ENCODE peak calls at places on chromosomes 12 and 14, in eight cellular contexts. One of them, this sample, is unnamed.
A peak's percentile ranks its signal among the peaks of the same experiment; 100 is the strongest.

GRCh38 chr14:97077253-97077653 is 280.1 kb downstream of the VRK1 start:
- DNase-seq in endodermal cell: no peak
- DNase-seq in ascending aorta: peak; percentile 23
- DNase-seq in keratinocyte: no peak
- DNase-seq in heart left ventricle: peak; percentile 45
- DNase-seq in PC-9: peak; percentile 35
- DNase-seq in CD8-positive, alpha-beta T cell: peak; percentile 7
- DNase-seq in lower lobe of right lung: peak; percentile 47
- DNase-seq in this sample: no peak

GRCh38 chr14:96445844-96446710 is 54.1 kb downstream of the AK7 start:
- DNase-seq in CD8-positive, alpha-beta T cell: no peak
- DNase-seq in PC-9: no peak
- DNase-seq in endodermal cell: no peak
- DNase-seq in keratinocyte: no peak
- DNase-seq in lower lobe of right lung: no peak
- DNase-seq in heart left ventricle: no peak
- DNase-seq in ascending aorta: no peak
- DNase-seq in this sample: no peak

GRCh38 chr14:96634896-96635295 is 132.7 kb downstream of the PAPOLA start:
- DNase-seq in endodermal cell: no peak
- DNase-seq in heart left ventricle: no peak
- DNase-seq in ascending aorta: no peak
- DNase-seq in PC-9: no peak
- DNase-seq in keratinocyte: no peak
- DNase-seq in lower lobe of right lung: no peak
- DNase-seq in CD8-positive, alpha-beta T cell: no peak
- DNase-seq in this sample: no peak

GRCh38 chr14:50954811-50955372 is 10.6 kb upstream of the PYGL start:
- DNase-seq in keratinocyte: no peak
- DNase-seq in PC-9: peak; percentile 52
- DNase-seq in lower lobe of right lung: no peak
- DNase-seq in heart left ventricle: no peak
- DNase-seq in CD8-positive, alpha-beta T cell: no peak
- DNase-seq in endodermal cell: no peak
- DNase-seq in ascending aorta: no peak
- DNase-seq in this sample: no peak

GRCh38 chr12:131280426-131280825 is 326.7 kb downstream of the ADGRD1 start:
- DNase-seq in keratinocyte: no peak
- DNase-seq in ascending aorta: no peak
- DNase-seq in PC-9: no peak
- DNase-seq in endodermal cell: no peak
- DNase-seq in lower lobe of right lung: no peak
- DNase-seq in CD8-positive, alpha-beta T cell: no peak
- DNase-seq in heart left ventricle: no peak
- DNase-seq in this sample: peak; percentile 60

GRCh38 chr12:115871714-115872113 is 405.8 kb downstream of the MED13L start:
- DNase-seq in heart left ventricle: no peak
- DNase-seq in endodermal cell: peak; percentile 88
- DNase-seq in lower lobe of right lung: no peak
- DNase-seq in PC-9: peak; percentile 50
- DNase-seq in ascending aorta: no peak
- DNase-seq in keratinocyte: peak; percentile 1
- DNase-seq in CD8-positive, alpha-beta T cell: no peak
- DNase-seq in this sample: no peak

GRCh38 chr14:73014105-73014504 is 12.8 kb downstream of the ZFYVE1 start:
- DNase-seq in CD8-positive, alpha-beta T cell: no peak
- DNase-seq in heart left ventricle: no peak
- DNase-seq in PC-9: peak; percentile 70
- DNase-seq in lower lobe of right lung: no peak
- DNase-seq in ascending aorta: no peak
- DNase-seq in endodermal cell: no peak
- DNase-seq in keratinocyte: no peak
- DNase-seq in this sample: no peak

GRCh38 chr12:389138-390096 is at the start of gene KDM5A:
- DNase-seq in keratinocyte: peak; percentile 36
- DNase-seq in ascending aorta: peak; percentile 28
- DNase-seq in heart left ventricle: peak; percentile 92
- DNase-seq in PC-9: peak; percentile 87
- DNase-seq in lower lobe of right lung: peak; percentile 92
- DNase-seq in CD8-positive, alpha-beta T cell: peak; percentile 90
- DNase-seq in endodermal cell: peak; percentile 99
- DNase-seq in this sample: peak; percentile 95

GRCh38 chr12:86186449-86186848 is 69.7 kb downstream of the MGAT4C start:
- DNase-seq in heart left ventricle: no peak
- DNase-seq in ascending aorta: no peak
- DNase-seq in CD8-positive, alpha-beta T cell: no peak
- DNase-seq in PC-9: no peak
- DNase-seq in keratinocyte: no peak
- DNase-seq in lower lobe of right lung: no peak
- DNase-seq in endodermal cell: no peak
- DNase-seq in this sample: no peak

GRCh38 chr14:54818201-54819133 is 84.2 kb downstream of the GCH1 start:
- DNase-seq in endodermal cell: no peak
- DNase-seq in heart left ventricle: no peak
- DNase-seq in keratinocyte: no peak
- DNase-seq in lower lobe of right lung: no peak
- DNase-seq in PC-9: peak; percentile 75
- DNase-seq in ascending aorta: no peak
- DNase-seq in CD8-positive, alpha-beta T cell: no peak
- DNase-seq in this sample: no peak

GRCh38 chr12:121828306-121828705 is 24.5 kb downstream of the SETD1B start:
- DNase-seq in CD8-positive, alpha-beta T cell: no peak
- DNase-seq in lower lobe of right lung: no peak
- DNase-seq in ascending aorta: no peak
- DNase-seq in heart left ventricle: no peak
- DNase-seq in PC-9: no peak
- DNase-seq in keratinocyte: no peak
- DNase-seq in endodermal cell: no peak
- DNase-seq in this sample: no peak

GRCh38 chr12:28222081-28222700 is 31.9 kb downstream of the CCDC91 start:
- DNase-seq in keratinocyte: no peak
- DNase-seq in CD8-positive, alpha-beta T cell: peak; percentile 58
- DNase-seq in lower lobe of right lung: no peak
- DNase-seq in heart left ventricle: no peak
- DNase-seq in endodermal cell: no peak
- DNase-seq in ascending aorta: no peak
- DNase-seq in PC-9: no peak
- DNase-seq in this sample: no peak

GRCh38 chr14:93953263-93953662 is 23.1 kb downstream of the ASB2 start:
- DNase-seq in heart left ventricle: no peak
- DNase-seq in PC-9: no peak
- DNase-seq in ascending aorta: no peak
- DNase-seq in endodermal cell: peak; percentile 79
- DNase-seq in keratinocyte: no peak
- DNase-seq in CD8-positive, alpha-beta T cell: no peak
- DNase-seq in lower lobe of right lung: no peak
- DNase-seq in this sample: no peak

GRCh38 chr14:104184506-104184905 is 46.1 kb downstream of the KIF26A start:
- DNase-seq in keratinocyte: no peak
- DNase-seq in heart left ventricle: no peak
- DNase-seq in PC-9: no peak
- DNase-seq in lower lobe of right lung: no peak
- DNase-seq in endodermal cell: peak; percentile 67
- DNase-seq in CD8-positive, alpha-beta T cell: no peak
- DNase-seq in ascending aorta: no peak
- DNase-seq in this sample: no peak

GRCh38 chr12:122190842-122191668 is 8.1 kb downstream of the LRRC43 start:
- DNase-seq in heart left ventricle: no peak
- DNase-seq in keratinocyte: no peak
- DNase-seq in lower lobe of right lung: peak; percentile 57
- DNase-seq in CD8-positive, alpha-beta T cell: peak; percentile 68
- DNase-seq in endodermal cell: peak; percentile 98
- DNase-seq in PC-9: peak; percentile 57
- DNase-seq in ascending aorta: no peak
- DNase-seq in this sample: peak; percentile 82

GRCh38 chr14:97250925-97251324 is 453.7 kb downstream of the VRK1 start:
- DNase-seq in lower lobe of right lung: no peak
- DNase-seq in keratinocyte: no peak
- DNase-seq in heart left ventricle: no peak
- DNase-seq in CD8-positive, alpha-beta T cell: no peak
- DNase-seq in endodermal cell: no peak
- DNase-seq in PC-9: no peak
- DNase-seq in ascending aorta: no peak
- DNase-seq in this sample: no peak

GRCh38 chr12:121325922-121326396 is 26.3 kb downstream of the ANAPC5 start:
- DNase-seq in lower lobe of right lung: no peak
- DNase-seq in ascending aorta: no peak
- DNase-seq in CD8-positive, alpha-beta T cell: no peak
- DNase-seq in keratinocyte: no peak
- DNase-seq in heart left ventricle: no peak
- DNase-seq in PC-9: no peak
- DNase-seq in endodermal cell: peak; percentile 38
- DNase-seq in this sample: no peak

GRCh38 chr12:127785936-127786335 is 481.0 kb upstream of the TMEM132C start:
- DNase-seq in keratinocyte: no peak
- DNase-seq in lower lobe of right lung: no peak
- DNase-seq in endodermal cell: no peak
- DNase-seq in ascending aorta: no peak
- DNase-seq in CD8-positive, alpha-beta T cell: no peak
- DNase-seq in heart left ventricle: no peak
- DNase-seq in PC-9: no peak
- DNase-seq in this sample: no peak

DNA sequence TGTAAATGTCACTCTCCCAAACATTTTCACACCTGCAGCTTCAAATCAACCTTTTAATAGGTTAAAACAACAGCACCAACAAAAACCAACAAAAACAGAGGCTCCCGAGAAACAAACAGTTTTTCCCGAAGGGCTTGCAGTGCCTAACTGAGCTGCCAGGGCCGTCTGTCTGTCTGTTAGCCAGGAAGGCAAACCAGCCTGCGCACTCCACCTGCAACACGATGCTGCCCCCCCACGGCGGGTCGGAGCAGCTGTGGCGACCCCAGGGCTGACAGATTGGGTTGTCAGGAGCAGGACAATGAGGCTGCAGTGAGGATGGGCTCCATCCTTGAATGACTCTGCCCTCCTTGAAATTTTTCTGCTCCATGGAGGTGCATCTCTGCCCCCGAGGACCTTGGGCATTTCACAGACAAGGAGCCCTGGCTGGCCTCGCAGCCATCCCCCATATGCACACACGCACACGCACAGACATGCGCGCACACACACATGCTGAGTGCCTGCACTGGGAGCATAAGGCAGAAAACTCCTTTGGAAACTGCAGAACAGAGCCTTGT is 2.6 kb downstream of the RTL1 start:
- DNase-seq in PC-9: no peak
- DNase-seq in endodermal cell: peak; percentile 91
- DNase-seq in keratinocyte: no peak
- DNase-seq in ascending aorta: no peak
- DNase-seq in heart left ventricle: no peak
- DNase-seq in CD8-positive, alpha-beta T cell: no peak
- DNase-seq in lower lobe of right lung: peak; percentile 39
- DNase-seq in this sample: peak; percentile 80
- TF ChIP-seq CTCF in PC-9: no peak
- TF ChIP-seq CTCF in endodermal cell: peak; percentile 66
- TF ChIP-seq CTCF in keratinocyte: peak; percentile 25
- TF ChIP-seq CTCF in ascending aorta: no peak
- TF ChIP-seq CTCF in heart left ventricle: no peak
- TF ChIP-seq CTCF in CD8-positive, alpha-beta T cell: no peak
- TF ChIP-seq CTCF in lower lobe of right lung: peak; percentile 16
- TF ChIP-seq CTCF in this sample: peak; percentile 32

GRCh38 chr14:58288106-58288792 is 10.1 kb upstream of the ARID4A start:
- DNase-seq in lower lobe of right lung: no peak
- DNase-seq in heart left ventricle: no peak
- DNase-seq in keratinocyte: no peak
- DNase-seq in endodermal cell: no peak
- DNase-seq in PC-9: no peak
- DNase-seq in ascending aorta: no peak
- DNase-seq in CD8-positive, alpha-beta T cell: no peak
- DNase-seq in this sample: no peak
- H3K4me1 ChIP-seq in lower lobe of right lung: peaks cover 57% of the 10 kb centered on the region
- H3K4me1 ChIP-seq in heart left ventricle: peaks cover 7% of the 10 kb centered on the region
- H3K4me1 ChIP-seq in keratinocyte: peaks cover 9% of the 10 kb centered on the region
- H3K4me1 ChIP-seq in endodermal cell: no peaks in the 10 kb centered on the region
- H3K4me1 ChIP-seq in PC-9: no peaks in the 10 kb centered on the region
- H3K4me1 ChIP-seq in ascending aorta: peaks cover 19% of the 10 kb centered on the region
- H3K4me1 ChIP-seq in CD8-positive, alpha-beta T cell: peaks cover 25% of the 10 kb centered on the region
- H3K4me1 ChIP-seq in this sample: peaks cover 5% of the 10 kb centered on the region

DNA sequence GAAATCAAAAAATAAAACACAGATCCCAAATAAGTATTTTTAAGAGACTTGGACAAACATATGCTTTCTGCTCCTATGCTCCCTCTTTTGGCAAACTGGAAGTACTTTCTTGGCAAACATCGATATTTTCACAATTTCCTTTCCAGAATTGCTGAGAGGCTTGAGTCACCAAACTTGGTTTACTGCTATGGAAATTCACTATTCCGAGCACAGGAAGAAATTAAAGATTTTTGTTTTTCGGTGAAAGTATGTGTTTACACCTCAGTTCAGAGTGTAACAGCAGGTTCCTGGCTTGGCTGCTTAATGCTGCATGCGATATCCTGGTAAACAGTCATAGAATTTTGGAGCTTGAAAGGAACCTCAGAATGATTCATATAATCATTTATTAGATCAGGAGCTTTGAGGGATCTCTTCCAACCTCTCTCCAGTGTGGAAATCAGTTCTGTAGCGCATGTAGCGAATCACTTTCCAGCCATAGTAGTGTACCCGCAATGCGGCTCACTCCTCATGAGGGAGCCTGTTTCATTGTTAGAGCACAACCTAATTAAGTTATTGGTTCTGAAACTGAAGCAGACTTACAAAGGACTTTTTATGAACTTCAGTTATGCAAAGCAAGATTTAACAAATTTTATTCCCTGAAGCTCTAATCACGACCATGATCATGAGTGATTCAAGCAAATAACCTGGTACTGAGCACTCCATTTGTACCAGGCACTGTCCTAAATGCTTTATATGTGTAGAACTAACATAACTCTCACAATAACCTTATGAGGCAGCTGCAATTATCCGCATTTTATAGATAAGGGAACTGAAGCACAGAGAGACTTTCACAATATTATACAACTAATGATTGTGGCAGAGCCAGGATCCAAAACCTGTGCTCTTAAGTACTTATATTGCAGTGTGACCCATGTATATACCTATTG is 56.4 kb upstream of the ATP2A2 start:
- DNase-seq in lower lobe of right lung: no peak
- DNase-seq in heart left ventricle: no peak
- DNase-seq in CD8-positive, alpha-beta T cell: no peak
- DNase-seq in ascending aorta: no peak
- DNase-seq in PC-9: peak; percentile 64
- DNase-seq in endodermal cell: no peak
- DNase-seq in keratinocyte: peak; percentile 46
- DNase-seq in this sample: no peak
- TF ChIP-seq CTCF in lower lobe of right lung: peak; percentile 55
- TF ChIP-seq CTCF in heart left ventricle: peak; percentile 58
- TF ChIP-seq CTCF in CD8-positive, alpha-beta T cell: no peak
- TF ChIP-seq CTCF in ascending aorta: peak; percentile 54
- TF ChIP-seq CTCF in PC-9: peak; percentile 46
- TF ChIP-seq CTCF in endodermal cell: peak; percentile 71
- TF ChIP-seq CTCF in keratinocyte: peak; percentile 44
- TF ChIP-seq CTCF in this sample: peak; percentile 36

DNA sequence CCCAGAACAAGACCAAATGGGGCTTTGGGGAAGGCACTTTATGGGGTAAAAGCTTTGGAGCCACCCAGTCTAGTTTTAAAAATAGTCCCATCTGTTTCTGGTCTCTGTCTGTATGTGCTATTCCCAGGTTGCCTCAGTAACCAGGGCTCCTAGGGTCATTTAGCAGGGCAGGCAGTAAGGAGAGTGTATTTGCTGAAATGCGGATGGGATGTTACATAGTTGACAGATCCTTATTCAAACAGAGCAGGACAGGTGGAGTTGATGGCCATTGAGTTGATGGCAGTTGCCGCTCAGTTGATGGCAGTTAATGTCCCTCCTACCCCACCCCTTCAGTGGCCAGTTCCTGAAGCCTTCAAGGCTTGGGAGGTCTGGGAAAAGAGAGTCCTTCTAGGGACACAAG is 4.6 kb downstream of the ZC3H10 start:
- DNase-seq in ascending aorta: no peak
- DNase-seq in CD8-positive, alpha-beta T cell: no peak
- DNase-seq in endodermal cell: no peak
- DNase-seq in heart left ventricle: no peak
- DNase-seq in keratinocyte: no peak
- DNase-seq in lower lobe of right lung: no peak
- DNase-seq in PC-9: peak; percentile 21
- DNase-seq in this sample: no peak
- H3K4me1 ChIP-seq in ascending aorta: peaks cover 26% of the 10 kb centered on the region
- H3K4me1 ChIP-seq in CD8-positive, alpha-beta T cell: peaks cover 45% of the 10 kb centered on the region
- H3K4me1 ChIP-seq in endodermal cell: peaks cover 10% of the 10 kb centered on the region
- H3K4me1 ChIP-seq in heart left ventricle: peaks cover 18% of the 10 kb centered on the region
- H3K4me1 ChIP-seq in keratinocyte: peaks cover 38% of the 10 kb centered on the region
- H3K4me1 ChIP-seq in lower lobe of right lung: peaks cover 53% of the 10 kb centered on the region
- H3K4me1 ChIP-seq in PC-9: peaks cover 33% of the 10 kb centered on the region
- H3K4me1 ChIP-seq in this sample: peaks cover 40% of the 10 kb centered on the region

This sample was measured in spleen.